ENCODE peak calls at places on chromosome 1, in five cellular contexts. D is NCI-H187 treated with DMSO at 0.1 percent for 48 hours; L is stimulated activated CD4-positive, alpha-beta T cell treated with anti-CD3 and anti-CD28 coated beads, Interleukin-2, amount 100 ng/mL, for 48 hours; F is NCI-H446 treated with DMSO at 0.1 percent for 48 hours; Z is GM10248. B is an unnamed sample.

GRCh38 chr1:32234792-32235191 is 12.2 kb upstream of the FAM167B start:
- DNase-seq in Z (no peak), D (no peak), F (no peak), L (no peak), B (no peak)

GRCh38 chr1:201666645-201667044 is 127.7 kb downstream of the NAV1 start:
- DNase-seq in D (no peak), F (no peak), L (no peak), Z (no peak), B (no peak)

GRCh38 chr1:178959543-178960460 is 65.9 kb upstream of the FAM20B start:
- DNase-seq in F (no peak), L (no peak), Z (no peak), D (no peak), B (no peak)

GRCh38 chr1:201461193-201461657 is 7.8 kb downstream of the PHLDA3 start:
- DNase-seq in D (no peak), Z (no peak), L (no peak), F (no peak), B (no peak)

GRCh38 chr1:225903623-225904022 is 14.7 kb upstream of the LEFTY1 start:
- DNase-seq in L (no peak), D (no peak), F (no peak), Z (no peak), B (no peak)

GRCh38 chr1:212727386-212728181 is 27.9 kb upstream of the BATF3 start:
- DNase-seq in Z (no peak), D (no peak), F (no peak), L (no peak), B (no peak)

GRCh38 chr1:67031848-67032247 is 22.1 kb downstream of the SLC35D1 start:
- DNase-seq in D (no peak), L (no peak), F (no peak), Z (no peak), B (no peak)

GRCh38 chr1:1782399-1783221 is 4.3 kb upstream of the NADK start:
- DNase-seq in L (no peak), Z (no peak), D (peak; percentile 17), F (no peak), B (peak; percentile 92)

GRCh38 chr1:56923207-56923606 is 42.6 kb downstream of the C8B start:
- DNase-seq in L (no peak), Z (no peak), F (no peak), D (no peak), B (no peak)

GRCh38 chr1:226738995-226739695 is at the start of gene ITPKB:
- DNase-seq in F (no peak), D (no peak), Z (peak; percentile 67), L (no peak), B (peak; percentile 67)

GRCh38 chr1:169868978-169869377 is 24.7 kb downstream of the SCYL3 start:
- DNase-seq in L (no peak), D (no peak), F (no peak), Z (no peak), B (no peak)

GRCh38 chr1:48227165-48228013 is 4.9 kb downstream of the SLC5A9 start:
- DNase-seq in D (no peak), L (peak; percentile 9), Z (no peak), F (no peak), B (no peak)

GRCh38 chr1:223363856-223364684 is at the start of gene SUSD4:
- DNase-seq in Z (peak; percentile 37), D (no peak), L (peak; percentile 38), F (peak; percentile 64), B (peak; percentile 47)

GRCh38 chr1:53485478-53486394 is 26.5 kb downstream of the DMRTB1 start:
- DNase-seq in L (peak; percentile 77), F (peak; percentile 83), Z (peak; percentile 83), D (peak; percentile 52), B (no peak)

GRCh38 chr1:54927475-54928240 is 40.7 kb upstream of the DHCR24 start:
- DNase-seq in L (no peak), F (no peak), D (no peak), Z (no peak), B (no peak)

GRCh38 chr1:207565546-207566468 is 69.8 kb downstream of the CR1 start:
- DNase-seq in F (no peak), L (no peak), Z (no peak), D (no peak), B (no peak)

GRCh38 chr1:1004780-1005697 is 5.1 kb upstream of the HES4 start:
- DNase-seq in L (no peak), Z (no peak), F (no peak), D (no peak), B (peak; percentile 51)

GRCh38 chr1:243348331-243348730 is 92.5 kb downstream of the SDCCAG8 start:
- DNase-seq in L (no peak), F (no peak), Z (no peak), D (no peak), B (no peak)

GRCh38 chr1:115251856-115252255 is 86.2 kb downstream of the NGF start:
- DNase-seq in F (no peak), L (no peak), Z (no peak), D (no peak), B (no peak)

GRCh38 chr1:209652873-209653401 is 712 bp upstream of the LAMB3 start:
- DNase-seq in Z (no peak), L (peak; percentile 49), F (peak; percentile 63), D (no peak), B (peak; percentile 95)

GRCh38 chr1:226186124-226187018 is at the start of gene ACBD3:
- DNase-seq in Z (peak; percentile 96), L (peak; percentile 67), D (peak; percentile 34), F (peak; percentile 83), B (peak; percentile 91)

GRCh38 chr1:6998267-6998666 is 213.0 kb downstream of the CAMTA1 start:
- DNase-seq in Z (no peak), F (no peak), L (no peak), D (no peak), B (peak; percentile 53)

GRCh38 chr1:160129046-160129445 is 13.5 kb downstream of the ATP1A2 start:
- DNase-seq in D (no peak), F (no peak), Z (no peak), L (no peak), B (no peak)

GRCh38 chr1:209554761-209555611 is 28.5 kb upstream of the CAMK1G start:
- DNase-seq in F (no peak), D (no peak), Z (no peak), L (no peak), B (no peak)

GRCh38 chr1:156598125-156598524 is 3.2 kb downstream of the GPATCH4 start:
- DNase-seq in Z (no peak), D (no peak), F (no peak), L (no peak), B (no peak)

GRCh38 chr1:221691320-221691719 is 50.6 kb downstream of the DUSP10 start:
- DNase-seq in F (no peak), Z (no peak), L (no peak), D (no peak), B (no peak)